ENCODE peak calls at places on chromosomes 7 and 10, in four cellular contexts. D is K562, Y is A549, S is WTC11. A is an unnamed sample.

GRCh38 chr10:36281871-36282331 is 639.8 kb upstream of the FZD8 start:
- DNase-seq in S (no peak), Y (peak), D (no peak), A (no peak)

GRCh38 chr7:87479951-87480350 is 4.5 kb upstream of the ABCB4 start:
- DNase-seq in Y (no peak), S (no peak), D (no peak), A (no peak)

GRCh38 chr10:693506-693905 is 4.0 kb upstream of the DIP2C start:
- DNase-seq in S (no peak), D (no peak), Y (peak), A (no peak)

GRCh38 chr7:55056577-55057480 is 38.0 kb downstream of the EGFR start:
- DNase-seq in Y (peak), S (no peak), D (no peak), A (no peak)

GRCh38 chr7:100836812-100837098 is 9.4 kb upstream of the EPHB4 start:
- DNase-seq in S (no peak), D (no peak), Y (no peak), A (no peak)

GRCh38 chr7:36054642-36055041 is 98.4 kb upstream of the EEPD1 start:
- DNase-seq in D (no peak), Y (no peak), S (no peak), A (no peak)

GRCh38 chr7:25454562-25455031 is 226.3 kb upstream of the NPVF start:
- DNase-seq in D (no peak), S (no peak), Y (no peak), A (no peak)

GRCh38 chr7:79272938-79273337 is 180.5 kb downstream of the MAGI2 start:
- DNase-seq in D (no peak), S (no peak), Y (no peak), A (no peak)

GRCh38 chr10:88395677-88396076 is 187.4 kb downstream of the RNLS start:
- DNase-seq in D (no peak), Y (peak), S (no peak), A (no peak)

GRCh38 chr7:69364814-69365587 is 233.3 kb upstream of the AUTS2 start:
- DNase-seq in Y (no peak), S (no peak), D (no peak), A (no peak)

GRCh38 chr10:133158437-133158755 is 1.6 kb upstream of the KNDC1 start:
- DNase-seq in D (no peak), Y (no peak), S (no peak), A (no peak)

GRCh38 chr10:97608991-97609561 is 19.6 kb downstream of the C10orf62 start:
- DNase-seq in S (no peak), Y (no peak), D (no peak), A (no peak)

GRCh38 chr10:14573666-14574261 is 200.9 kb downstream of the FAM107B start:
- DNase-seq in Y (peak), D (no peak), S (no peak), A (no peak)

GRCh38 chr7:122803323-122803722 is 82.9 kb downstream of the CADPS2 start:
- DNase-seq in D (no peak), Y (peak), S (no peak), A (peak)

GRCh38 chr10:124122211-124122610 is 28.8 kb upstream of the CHST15 start:
- DNase-seq in Y (no peak), S (no peak), D (no peak), A (no peak)

GRCh38 chr7:99267530-99268360 is 4.9 kb upstream of the MYH16 start:
- DNase-seq in Y (peak), S (no peak), D (no peak), A (peak)

GRCh38 chr10:92813979-92814378 is 34.3 kb upstream of the EXOC6 start:
- DNase-seq in D (no peak), Y (no peak), S (no peak), A (no peak)

GRCh38 chr10:31622993-31623392 is 304.0 kb downstream of the ZEB1 start:
- DNase-seq in D (no peak), S (no peak), Y (no peak), A (no peak)

GRCh38 chr7:135260930-135261721 is 27.5 kb downstream of the STRA8 start:
- DNase-seq in S (no peak), Y (no peak), D (no peak), A (no peak)

GRCh38 chr7:116527521-116527920 is 2.7 kb downstream of the CAV1 start:
- DNase-seq in S (no peak), D (no peak), Y (no peak), A (no peak)

GRCh38 chr7:98628916-98629525 is 11.9 kb downstream of the NPTX2 start:
- DNase-seq in D (no peak), S (no peak), Y (no peak), A (no peak)

GRCh38 chr7:86762129-86762528 is 118.4 kb downstream of the GRM3 start:
- DNase-seq in Y (no peak), S (no peak), D (no peak), A (no peak)

GRCh38 chr10:110944997-110945396 is 25.6 kb downstream of the SHOC2 start:
- DNase-seq in S (no peak), D (no peak), Y (no peak), A (no peak)

GRCh38 chr10:43123361-43124093 is 14.7 kb upstream of the CSGALNACT2 start:
- DNase-seq in S (no peak), D (no peak), Y (no peak), A (no peak)

GRCh38 chr10:62853710-62854109 is 37.5 kb upstream of the EGR2 start:
- DNase-seq in D (no peak), Y (no peak), S (no peak), A (no peak)

GRCh38 chr7:140719711-140720110 is 23.2 kb downstream of the NDUFB2 start:
- DNase-seq in D (no peak), Y (no peak), S (no peak), A (no peak)

GRCh38 chr7:112290065-112290464 is 83.6 kb downstream of the ZNF277 start:
- DNase-seq in D (no peak), Y (no peak), S (no peak), A (no peak)

GRCh38 chr10:124875596-124875995 is 66.3 kb upstream of the ZRANB1 start:
- DNase-seq in D (no peak), Y (peak), S (no peak), A (no peak)

GRCh38 chr10:79047875-79048638 is 20.7 kb upstream of the ZMIZ1 start:
- DNase-seq in S (no peak), Y (no peak), D (peak), A (no peak)

GRCh38 chr7:67551027-67551426 is 554.4 kb downstream of the TYW1 start:
- DNase-seq in Y (no peak), S (no peak), D (no peak), A (no peak)

GRCh38 chr7:102994567-102994966 is 80.0 kb downstream of the FBXL13 start:
- DNase-seq in Y (no peak), S (no peak), D (peak), A (no peak)
- TF ChIP-seq CTCF in Y (no peak), S (no peak), D (no peak), A (no peak)

GRCh38 chr10:33016988-33017387 is 59.0 kb upstream of the ITGB1 start:
- DNase-seq in S (no peak), D (no peak), Y (no peak), A (no peak)
- TF ChIP-seq HMGXB4 in S (no peak), D (no peak), Y (no peak), A (no peak)

GRCh38 chr10:3542185-3542611 is 242.8 kb downstream of the KLF6 start:
- DNase-seq in S (no peak), D (no peak), Y (peak), A (no peak)
- TF ChIP-seq CTCF in S (no peak), D (no peak), Y (no peak), A (no peak)

GRCh38 chr7:6188395-6188794 is 84.0 kb downstream of the CYTH3 start:
- DNase-seq in S (no peak), Y (no peak), D (no peak), A (no peak)
- TF ChIP-seq HMGXB4 in S (no peak), Y (no peak), D (no peak), A (no peak)

GRCh38 chr10:53808677-53809076 is 992.4 kb downstream of the PCDH15 start:
- DNase-seq in D (no peak), S (peak), Y (no peak), A (no peak)
- TF ChIP-seq CTCF in D (no peak), S (no peak), Y (no peak), A (peak)

GRCh38 chr7:142460402-142461117 is 202.7 kb upstream of the PRSS58 start:
- DNase-seq in Y (no peak), S (no peak), D (no peak), A (no peak)

GRCh38 chr7:142463401-142463850 is 205.6 kb upstream of the PRSS58 start:
- DNase-seq in D (no peak), Y (no peak), S (no peak), A (no peak)

GRCh38 chr7:142459557-142459963 is 201.7 kb upstream of the PRSS58 start:
- DNase-seq in S (no peak), Y (peak), D (peak), A (peak)

GRCh38 chr7:142457146-142457703 is 199.4 kb upstream of the PRSS58 start:
- DNase-seq in Y (no peak), S (no peak), D (no peak), A (no peak)

DNA sequence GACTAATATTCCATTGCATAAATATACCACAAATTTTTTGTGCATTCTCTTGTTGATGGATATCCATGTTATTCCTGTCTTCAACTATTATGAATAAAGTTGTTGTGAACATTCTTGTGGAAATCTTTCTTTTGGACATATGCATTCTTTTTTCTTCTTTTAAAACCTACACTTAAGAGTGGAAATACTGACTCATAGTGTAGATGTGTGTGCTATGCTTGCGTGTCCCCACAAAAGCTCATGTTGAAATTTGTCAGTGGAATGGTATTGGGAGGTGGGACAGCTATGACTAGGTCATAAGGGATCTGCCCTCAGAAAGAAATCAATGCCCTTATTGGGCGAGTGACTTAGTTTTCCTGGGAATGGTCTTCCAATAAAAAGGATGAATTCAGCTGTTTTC is 203.6 kb upstream of the PRSS58 start:
- DNase-seq in D (no peak), S (no peak), Y (no peak), A (no peak)
- TF ChIP-seq HMGXB4 in D (no peak), S (no peak), Y (no peak), A (no peak)

DNA sequence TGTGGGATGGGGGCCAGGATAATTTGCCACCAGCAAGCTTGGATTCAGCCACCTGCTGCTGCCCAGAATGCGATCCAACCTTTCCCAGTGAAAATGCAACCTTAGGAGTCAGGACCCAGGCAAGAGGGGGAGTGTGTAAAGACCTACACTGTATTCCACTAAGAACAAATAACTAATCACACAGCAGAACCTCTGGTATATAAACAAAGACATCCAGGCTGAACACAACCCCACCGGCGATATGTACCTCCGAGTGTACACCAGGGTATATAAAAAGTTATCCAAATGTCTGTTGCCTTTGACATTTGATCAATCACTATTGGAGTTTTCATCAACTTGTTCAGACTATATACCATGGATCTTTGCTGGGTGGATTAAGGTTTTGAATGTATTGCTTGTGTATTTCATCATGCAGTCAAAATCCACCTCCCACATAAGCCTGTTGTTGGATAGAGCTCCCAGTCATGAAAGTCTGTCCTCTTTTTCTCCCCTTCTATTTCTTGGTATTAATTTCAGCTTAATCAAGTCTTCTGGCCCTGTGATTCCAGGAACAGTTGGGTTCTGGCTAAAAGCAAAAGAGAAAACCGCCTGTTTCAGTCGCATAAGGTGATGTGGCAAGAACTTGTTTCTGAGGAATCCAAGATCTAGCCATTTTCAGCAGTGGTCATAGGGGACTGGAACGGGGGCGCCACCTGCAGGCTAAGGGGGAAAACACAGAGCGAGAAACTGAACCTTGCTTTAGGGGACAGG is 290.7 kb downstream of the CCDC3 start:
- DNase-seq in D (peak), Y (peak), S (peak), A (peak)
- TF ChIP-seq CTCF in D (peak), Y (peak), S (peak), A (peak)

GRCh38 chr7:50709151-50709550 is 73.5 kb downstream of the GRB10 start:
- DNase-seq in D (no peak), Y (no peak), S (no peak), A (no peak)
- TF ChIP-seq HMGXB4 in D (no peak), Y (no peak), S (no peak), A (no peak)

DNA sequence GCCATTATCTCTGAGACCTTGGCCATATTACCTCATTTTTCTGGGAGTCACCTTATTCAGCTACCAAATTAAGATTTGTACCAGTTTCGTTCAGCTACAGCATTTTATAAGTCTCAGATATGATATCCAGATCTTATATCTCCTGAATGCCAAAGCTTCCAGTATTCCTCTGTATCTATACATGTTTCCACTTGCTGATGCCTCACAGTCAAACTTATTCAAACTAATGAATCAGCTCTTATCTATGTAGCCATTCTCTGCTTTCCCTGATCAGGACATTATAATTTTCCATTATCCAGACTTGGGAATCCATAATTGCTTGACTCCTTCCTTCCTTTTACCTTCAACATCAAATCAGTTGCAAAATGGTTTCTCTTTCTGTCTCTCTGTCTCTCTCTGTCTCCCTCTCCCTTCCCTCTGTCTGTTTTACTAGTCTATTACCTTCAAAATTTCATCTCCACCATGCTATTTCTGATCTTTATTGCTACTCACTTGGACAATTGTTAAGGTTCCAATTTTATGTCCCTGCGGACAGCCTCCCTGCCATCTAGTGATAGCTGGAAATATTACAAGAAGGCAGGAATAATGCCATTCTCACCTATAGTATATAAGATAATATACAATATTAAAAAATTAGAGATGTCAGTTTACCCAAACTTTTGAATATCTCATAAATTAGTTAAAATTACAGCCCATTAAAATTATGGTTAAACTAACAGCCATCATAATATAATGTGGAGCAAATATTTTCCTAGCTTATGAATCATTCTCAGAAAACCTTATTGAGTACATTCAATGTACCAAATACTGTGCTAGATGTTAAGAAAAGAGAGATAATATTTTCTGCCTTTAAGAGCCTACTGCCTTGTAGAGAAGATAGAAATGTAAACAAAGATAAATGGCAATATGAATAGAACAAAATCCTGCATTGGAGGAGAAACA is 89.8 kb downstream of the PCLO start:
- DNase-seq in S (no peak), D (no peak), Y (no peak), A (no peak)
- TF ChIP-seq CTCF in S (no peak), D (no peak), Y (peak), A (no peak)

GRCh38 chr7:4742051-4742573 is 33.3 kb upstream of the AP5Z1 start:
- DNase-seq in S (no peak), Y (peak), D (no peak), A (peak)
- TF ChIP-seq HMGXB4 in S (no peak), Y (no peak), D (no peak), A (peak)

A was measured in HepG2.